ENCODE peak calls at places on chromosome 9, in six cellular contexts. P, Q, W, E, R and M are unnamed samples.

GRCh38 chr9:92986175-92987110 is 39.1 kb downstream of the FGD3 start:
- DNase-seq in P (no peak), Q (no peak), W (peak; percentile 16), E (no peak), R (no peak), M (no peak)

GRCh38 chr9:136053757-136054142 is 41.3 kb downstream of the NACC2 start:
- DNase-seq in P (no peak), Q (no peak), W (no peak), E (no peak), R (no peak), M (no peak)

GRCh38 chr9:69535296-69535832 is 136.8 kb downstream of the APBA1 start:
- DNase-seq in P (no peak), Q (no peak), W (no peak), E (no peak), R (no peak), M (no peak)

GRCh38 chr9:27770541-27770940 is 197.3 kb upstream of the C9orf72 start:
- DNase-seq in P (no peak), Q (no peak), W (no peak), E (no peak), R (no peak), M (no peak)

GRCh38 chr9:98922721-98923435 is 20.8 kb upstream of the COL15A1 start:
- DNase-seq in P (no peak), Q (peak; percentile 43), W (no peak), E (no peak), R (no peak), M (no peak)

GRCh38 chr9:133028221-133028620 is 2.6 kb upstream of the GTF3C5 start:
- DNase-seq in P (no peak), Q (no peak), W (no peak), E (no peak), R (no peak), M (no peak)

GRCh38 chr9:120032639-120033038 is 547.3 kb downstream of the CDK5RAP2 start:
- DNase-seq in P (no peak), Q (no peak), W (no peak), E (no peak), R (peak; percentile 7), M (no peak)

GRCh38 chr9:78812665-78813064 is 515.7 kb downstream of the PSAT1 start:
- DNase-seq in P (no peak), Q (no peak), W (no peak), E (no peak), R (no peak), M (no peak)

GRCh38 chr9:133368249-133368881 is 7.5 kb downstream of the SURF4 start:
- DNase-seq in P (no peak), Q (peak; percentile 30), W (no peak), E (no peak), R (no peak), M (no peak)

GRCh38 chr9:6024035-6024554 is 8.7 kb upstream of the RANBP6 start:
- DNase-seq in P (no peak), Q (no peak), W (no peak), E (no peak), R (peak; percentile 14), M (no peak)

GRCh38 chr9:21121079-21121478 is 20.6 kb downstream of the IFNW1 start:
- DNase-seq in P (no peak), Q (no peak), W (no peak), E (no peak), R (no peak), M (no peak)

GRCh38 chr9:133782157-133783130 is 44.3 kb upstream of the SARDH start:
- DNase-seq in P (peak; percentile 69), Q (peak; percentile 62), W (peak; percentile 64), E (peak; percentile 12), R (peak; percentile 74), M (no peak)

GRCh38 chr9:128117613-128118471 is 9.7 kb downstream of the PTGES2 start:
- DNase-seq in P (peak; percentile 98), Q (peak; percentile 87), W (peak; percentile 86), E (peak; percentile 73), R (peak; percentile 91), M (peak; percentile 36)

GRCh38 chr9:92133949-92134604 is 18.9 kb upstream of the SPTLC1 start:
- DNase-seq in P (peak; percentile 81), Q (peak; percentile 78), W (peak; percentile 63), E (peak; percentile 39), R (peak; percentile 79), M (peak; percentile 24)

GRCh38 chr9:80233102-80233843 is 661.5 kb downstream of the TLE4 start:
- DNase-seq in P (no peak), Q (no peak), W (no peak), E (no peak), R (no peak), M (no peak)

GRCh38 chr9:96725576-96725975 is 52.3 kb downstream of the ZNF510 start:
- DNase-seq in P (no peak), Q (no peak), W (no peak), E (no peak), R (no peak), M (no peak)